ENCODE peak calls at places on chromosomes 6 and 20, in nine cellular contexts. K is PC-9, W is upper lobe of left lung, V is tibial nerve, G is SJSA1, S is pancreas, D is fibroblast of mammary gland, Z is AG04450, B is uterus. O is an unnamed sample.
A peak's percentile ranks its signal among the peaks of the same experiment; 100 is the strongest.

GRCh38 chr6:4487538-4487937 is 288.7 kb upstream of the CDYL start:
- DNase-seq in K (peak; percentile 66), W (peak; percentile 36), V (no peak), G (no peak), S (peak; percentile 39), D (peak; percentile 40), Z (no peak), B (no peak), O (no peak)

GRCh38 chr6:11294263-11294662 is 61.8 kb upstream of the NEDD9 start:
- DNase-seq in K (no peak), W (no peak), V (no peak), G (no peak), S (no peak), D (no peak), Z (no peak), B (no peak), O (no peak)

GRCh38 chr6:150503586-150504339 is 95.9 kb upstream of the PLEKHG1 start:
- DNase-seq in K (no peak), W (no peak), V (no peak), G (no peak), S (no peak), D (no peak), Z (no peak), B (no peak), O (no peak)

GRCh38 chr6:159110748-159111147 is 58.5 kb upstream of the FNDC1 start:
- DNase-seq in K (no peak), W (peak; percentile 14), V (no peak), G (no peak), S (no peak), D (no peak), Z (no peak), B (no peak), O (no peak)

GRCh38 chr6:43257746-43258145 is 14.5 kb downstream of the TTBK1 start:
- DNase-seq in K (no peak), W (no peak), V (no peak), G (no peak), S (no peak), D (no peak), Z (no peak), B (no peak), O (no peak)

GRCh38 chr20:44017905-44018683 is 103.4 kb downstream of the TOX2 start:
- DNase-seq in K (peak; percentile 77), W (peak; percentile 88), V (no peak), G (peak; percentile 62), S (peak; percentile 56), D (peak; percentile 87), Z (peak; percentile 69), B (peak; percentile 77), O (no peak)

GRCh38 chr6:16979677-16980076 is 122.2 kb upstream of the STMND1 start:
- DNase-seq in K (no peak), W (no peak), V (no peak), G (no peak), S (no peak), D (no peak), Z (no peak), B (no peak), O (no peak)

GRCh38 chr6:114707081-114707480 is 364.3 kb upstream of the HS3ST5 start:
- DNase-seq in K (no peak), W (no peak), V (no peak), G (no peak), S (no peak), D (no peak), Z (no peak), B (no peak), O (no peak)

GRCh38 chr6:34459899-34460593 is 5.8 kb upstream of the PACSIN1 start:
- DNase-seq in K (no peak), W (peak; percentile 55), V (no peak), G (no peak), S (no peak), D (peak; percentile 65), Z (no peak), B (no peak), O (peak; percentile 67)

GRCh38 chr6:44556046-44556445 is 168.5 kb downstream of the CDC5L start:
- DNase-seq in K (no peak), W (peak; percentile 41), V (no peak), G (no peak), S (no peak), D (no peak), Z (no peak), B (no peak), O (no peak)

GRCh38 chr20:59663513-59663890 is 59.2 kb downstream of the PHACTR3 start:
- DNase-seq in K (no peak), W (no peak), V (no peak), G (peak; percentile 36), S (no peak), D (no peak), Z (no peak), B (no peak), O (no peak)

GRCh38 chr6:11093065-11093590 is 506 bp upstream of the SMIM13 start:
- DNase-seq in K (no peak), W (peak; percentile 52), V (no peak), G (no peak), S (no peak), D (peak; percentile 29), Z (no peak), B (no peak), O (no peak)

GRCh38 chr6:111668410-111668809 is 62.7 kb upstream of the TRAF3IP2 start:
- DNase-seq in K (no peak), W (no peak), V (no peak), G (no peak), S (no peak), D (no peak), Z (no peak), B (no peak), O (no peak)

GRCh38 chr6:109139109-109139508 is 43.8 kb downstream of the CEP57L1 start:
- DNase-seq in K (peak; percentile 39), W (no peak), V (no peak), G (peak; percentile 54), S (no peak), D (peak; percentile 73), Z (no peak), B (no peak), O (no peak)

GRCh38 chr6:119540417-119540816 is 190.9 kb upstream of the MAN1A1 start:
- DNase-seq in K (no peak), W (no peak), V (no peak), G (no peak), S (no peak), D (no peak), Z (no peak), B (peak; percentile 16), O (no peak)

GRCh38 chr20:47503685-47504084 is 2.0 kb downstream of the NCOA3 start:
- DNase-seq in K (no peak), W (no peak), V (no peak), G (no peak), S (no peak), D (no peak), Z (no peak), B (no peak), O (no peak)

GRCh38 chr6:138773177-138774091 is at the start of gene CCDC28A:
- DNase-seq in K (peak; percentile 79), W (peak; percentile 95), V (peak; percentile 88), G (peak; percentile 94), S (peak; percentile 91), D (peak; percentile 94), Z (peak; percentile 83), B (peak; percentile 92), O (peak; percentile 95)

GRCh38 chr6:138772596-138773176 is 883 bp upstream of the CCDC28A start:
- DNase-seq in K (no peak), W (no peak), V (no peak), G (no peak), S (no peak), D (no peak), Z (no peak), B (no peak), O (no peak)

GRCh38 chr6:138778331-138778730 is 4.8 kb downstream of the CCDC28A start:
- DNase-seq in K (no peak), W (no peak), V (no peak), G (no peak), S (no peak), D (no peak), Z (no peak), B (no peak), O (no peak)

GRCh38 chr6:138776659-138777058 is 3.1 kb downstream of the CCDC28A start:
- DNase-seq in K (no peak), W (no peak), V (no peak), G (no peak), S (no peak), D (no peak), Z (no peak), B (no peak), O (no peak)

GRCh38 chr6:138774370-138774769 is 801 bp downstream of the CCDC28A start:
- DNase-seq in K (no peak), W (no peak), V (no peak), G (no peak), S (no peak), D (peak; percentile 6), Z (no peak), B (no peak), O (no peak)
- H3K4me3 ChIP-seq in K (peak overlapping the region; percentile 71), W (peak overlapping the region; percentile 74), V (peak overlapping the region; percentile 43), G (peak overlapping the region; percentile 79), S (peak overlapping the region; percentile 72), D (peak overlapping the region; percentile 95), Z (peak overlapping the region; percentile 98), B (peak overlapping the region; percentile 92), O (peak overlapping the region; percentile 99)

GRCh38 chr6:83853968-83854501 is 875 bp downstream of the RIPPLY2 start:
- DNase-seq in K (no peak), W (no peak), V (no peak), G (no peak), S (no peak), D (no peak), Z (no peak), B (no peak), O (no peak)
- H3K4me3 ChIP-seq in K (no peak overlapping the region), W (peak overlapping the region; percentile 42), V (peak overlapping the region; percentile 54), G (no peak overlapping the region), S (peak overlapping the region; percentile 25), D (peak overlapping the region; percentile 55), Z (peak overlapping the region; percentile 57), B (peak overlapping the region; percentile 42), O (no peak overlapping the region)

GRCh38 chr6:26316291-26316690 is 48.7 kb upstream of the BTN3A2 start:
- DNase-seq in K (no peak), W (no peak), V (no peak), G (no peak), S (no peak), D (no peak), Z (no peak), B (no peak), O (no peak)
- H3K4me3 ChIP-seq in K (no peak overlapping the region), W (no peak overlapping the region), V (no peak overlapping the region), G (no peak overlapping the region), S (no peak overlapping the region), D (no peak overlapping the region), Z (no peak overlapping the region), B (no peak overlapping the region), O (no peak overlapping the region)

DNA sequence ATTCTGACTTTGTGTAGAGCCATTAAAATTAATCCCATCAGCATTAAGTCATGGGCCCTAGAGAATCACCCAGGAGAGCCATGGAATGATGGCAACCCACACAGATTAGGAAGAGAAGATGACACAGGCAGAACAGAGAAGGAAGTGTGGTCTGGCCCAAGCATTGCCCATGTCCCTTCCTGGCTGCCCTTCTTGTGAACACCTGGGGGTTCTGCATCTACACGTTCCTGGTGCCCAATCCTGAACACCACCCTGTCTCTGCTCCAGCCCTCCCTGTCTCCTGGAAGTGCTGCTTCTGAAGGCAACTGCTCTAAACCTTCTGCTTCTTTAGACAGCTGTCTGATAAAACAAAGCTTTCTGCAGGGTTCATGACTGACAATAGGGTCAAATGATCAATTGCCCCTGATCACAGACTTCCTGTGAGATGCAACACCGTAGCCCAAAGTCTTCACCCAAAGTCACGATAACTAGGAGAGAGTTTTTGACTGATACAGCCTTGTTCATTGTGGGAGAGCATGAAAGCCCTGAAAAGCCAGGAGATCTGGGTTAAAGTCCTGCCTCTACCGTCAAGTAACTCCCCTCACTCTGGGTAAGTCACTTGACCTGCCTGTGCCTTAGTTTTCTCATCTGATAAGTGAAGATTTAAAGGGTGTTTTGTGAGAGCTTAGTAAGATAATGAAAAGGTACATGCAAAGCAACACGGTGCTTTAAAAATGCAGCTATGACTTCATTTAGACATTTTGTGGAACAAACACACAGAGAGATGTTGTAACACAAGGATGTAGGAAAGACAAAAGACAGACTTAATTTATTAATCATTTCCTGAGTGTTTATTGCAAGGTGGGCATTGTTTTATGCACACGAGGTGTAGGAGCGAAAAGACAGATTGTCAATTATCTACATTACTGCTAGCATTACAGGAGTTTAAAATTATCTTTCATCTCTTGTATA is 291.2 kb upstream of the STXBP5 start:
- DNase-seq in K (no peak), W (no peak), V (no peak), G (no peak), S (no peak), D (peak; percentile 61), Z (no peak), B (no peak), O (no peak)
- H3K4me3 ChIP-seq in K (peak overlapping the region; percentile 34), W (no peak overlapping the region), V (no peak overlapping the region), G (no peak overlapping the region), S (no peak overlapping the region), D (peak overlapping the region; percentile 19), Z (peak overlapping the region; percentile 12), B (no peak overlapping the region), O (no peak overlapping the region)